ENCODE peak calls at places on chromosomes 16 and 17, in five cellular contexts. P is PC-3, D is tibial nerve, L is lower lobe of right lung, N is hepatocyte. H is an unnamed sample.

GRCh38 chr17:39737761-39738567 is at the start of gene GRB7:
- DNase-seq in P (peak; percentile 73), D (no peak), L (peak; percentile 84), N (peak; percentile 85), H (peak; percentile 71)

GRCh38 chr17:78252111-78252634 is 20.7 kb downstream of the TMEM235 start:
- DNase-seq in P (no peak), D (no peak), L (no peak), N (no peak), H (no peak)

GRCh38 chr17:44559288-44560249 is 2.3 kb downstream of the FZD2 start:
- DNase-seq in P (no peak), D (no peak), L (no peak), N (no peak), H (no peak)

GRCh38 chr16:81505011-81505660 is 60.5 kb downstream of the CMIP start:
- DNase-seq in P (no peak), D (no peak), L (no peak), N (no peak), H (peak; percentile 86)

GRCh38 chr17:55249861-55250260 is 14.9 kb upstream of the HLF start:
- DNase-seq in P (no peak), D (no peak), L (no peak), N (no peak), H (no peak)

GRCh38 chr17:37025847-37026533 is 77.2 kb downstream of the AATF start:
- DNase-seq in P (no peak), D (no peak), L (no peak), N (no peak), H (no peak)

GRCh38 chr17:75980188-75981018 is 1.4 kb downstream of the TEN1 start:
- DNase-seq in P (no peak), D (no peak), L (no peak), N (no peak), H (no peak)

GRCh38 chr17:43669971-43670644 is 8.4 kb upstream of the MEOX1 start:
- DNase-seq in P (peak; percentile 89), D (no peak), L (no peak), N (peak; percentile 61), H (peak; percentile 31)

GRCh38 chr17:29614345-29615047 is 8.2 kb downstream of the CORO6 start:
- DNase-seq in P (no peak), D (no peak), L (no peak), N (no peak), H (no peak)

GRCh38 chr16:46885960-46886763 is 2.0 kb downstream of the GPT2 start:
- DNase-seq in P (no peak), D (peak; percentile 17), L (no peak), N (peak; percentile 72), H (peak; percentile 66)

GRCh38 chr16:3509470-3509928 is 8.7 kb downstream of the CLUAP1 start:
- DNase-seq in P (peak; percentile 72), D (no peak), L (no peak), N (no peak), H (peak; percentile 91)

GRCh38 chr16:12160249-12160648 is 183.7 kb downstream of the SNX29 start:
- DNase-seq in P (no peak), D (no peak), L (no peak), N (no peak), H (no peak)

GRCh38 chr16:9256196-9256595 is 164.8 kb downstream of the HAPSTR1 start:
- DNase-seq in P (peak; percentile 39), D (no peak), L (peak; percentile 54), N (peak; percentile 46), H (no peak)

GRCh38 chr17:46889992-46890564 is 32.9 kb upstream of the GOSR2 start:
- DNase-seq in P (no peak), D (no peak), L (no peak), N (no peak), H (no peak)

GRCh38 chr16:1474471-1474795 is 395 bp downstream of the CLCN7 start:
- DNase-seq in P (no peak), D (no peak), L (peak; percentile 43), N (peak; percentile 43), H (no peak)

GRCh38 chr16:53991181-53992056 is 287.5 kb downstream of the FTO start:
- DNase-seq in P (no peak), D (no peak), L (peak; percentile 58), N (peak; percentile 45), H (no peak)

GRCh38 chr16:55943257-55943656 is 68.1 kb upstream of the CES5A start:
- DNase-seq in P (no peak), D (no peak), L (no peak), N (no peak), H (no peak)

GRCh38 chr16:8826278-8826879 is 28.7 kb downstream of the PMM2 start:
- DNase-seq in P (no peak), D (no peak), L (no peak), N (no peak), H (no peak)

GRCh38 chr16:65698943-65699342 is 577.1 kb upstream of the CDH11 start:
- DNase-seq in P (no peak), D (no peak), L (no peak), N (peak; percentile 17), H (no peak)

GRCh38 chr16:23110257-23110899 is 38.9 kb downstream of the USP31 start:
- DNase-seq in P (peak; percentile 10), D (no peak), L (no peak), N (no peak), H (peak; percentile 45)

GRCh38 chr16:53545433-53545832 is 42.4 kb upstream of the AKTIP start:
- DNase-seq in P (no peak), D (no peak), L (no peak), N (no peak), H (no peak)

GRCh38 chr16:11367483-11367906 is 22.2 kb downstream of the RMI2 start:
- DNase-seq in P (no peak), D (no peak), L (no peak), N (no peak), H (no peak)

GRCh38 chr16:70638814-70639792 is 7.3 kb upstream of the IL34 start:
- DNase-seq in P (no peak), D (no peak), L (no peak), N (peak; percentile 71), H (no peak)

GRCh38 chr16:79194291-79194690 is 406.2 kb downstream of the MAF start:
- DNase-seq in P (no peak), D (no peak), L (no peak), N (no peak), H (no peak)

GRCh38 chr17:51250314-51250840 is 9.5 kb downstream of the MBTD1 start:
- DNase-seq in P (no peak), D (no peak), L (no peak), N (no peak), H (no peak)

GRCh38 chr17:73803867-73804539 is 159.8 kb upstream of the SDK2 start:
- DNase-seq in P (no peak), D (no peak), L (no peak), N (no peak), H (no peak)

GRCh38 chr16:89063768-89064320 is 29.8 kb upstream of the ACSF3 start:
- DNase-seq in P (no peak), D (no peak), L (no peak), N (no peak), H (no peak)

GRCh38 chr17:80763293-80763867 is 218.7 kb downstream of the RPTOR start:
- DNase-seq in P (no peak), D (no peak), L (no peak), N (no peak), H (no peak)

GRCh38 chr17:15494821-15495220 is 27.4 kb upstream of the CDRT4 start:
- DNase-seq in P (no peak), D (no peak), L (no peak), N (no peak), H (no peak)

GRCh38 chr17:77451894-77452852 is 311.4 kb downstream of the SEC14L1 start:
- DNase-seq in P (no peak), D (peak; percentile 67), L (no peak), N (peak; percentile 90), H (peak; percentile 62)

GRCh38 chr16:55908641-55909040 is 33.5 kb upstream of the CES5A start:
- DNase-seq in P (no peak), D (no peak), L (no peak), N (no peak), H (no peak)

GRCh38 chr17:32696426-32696825 is 180.5 kb downstream of the MYO1D start:
- DNase-seq in P (peak; percentile 2), D (no peak), L (no peak), N (no peak), H (no peak)

GRCh38 chr17:32695864-32696263 is 181.1 kb downstream of the MYO1D start:
- DNase-seq in P (no peak), D (no peak), L (no peak), N (no peak), H (no peak)

GRCh38 chr17:32699247-32699646 is 177.7 kb downstream of the MYO1D start:
- DNase-seq in P (no peak), D (no peak), L (no peak), N (no peak), H (peak; percentile 54)

GRCh38 chr17:32697728-32698625 is 178.9 kb downstream of the MYO1D start:
- DNase-seq in P (peak; percentile 59), D (no peak), L (no peak), N (no peak), H (peak; percentile 67)

GRCh38 chr17:32701860-32702259 is 175.1 kb downstream of the MYO1D start:
- DNase-seq in P (no peak), D (no peak), L (no peak), N (peak; percentile 39), H (no peak)
- H3K27ac ChIP-seq in P (no peak overlapping the region), D (no peak overlapping the region), L (no peak overlapping the region), N (no peak overlapping the region), H (no peak overlapping the region)

GRCh38 chr16:84726079-84726669 is 26.4 kb downstream of the USP10 start:
- DNase-seq in P (peak; percentile 81), D (peak; percentile 98), L (peak; percentile 93), N (peak; percentile 95), H (peak; percentile 70)
- H3K4me3 ChIP-seq in P (peak overlapping the region; percentile 21), D (no peak overlapping the region), L (peak overlapping the region; percentile 21), N (no peak overlapping the region), H (peak overlapping the region; percentile 3)

GRCh38 chr17:45776896-45777295 is 7.2 kb upstream of the CRHR1 start:
- DNase-seq in P (no peak), D (no peak), L (no peak), N (no peak), H (no peak)

GRCh38 chr17:45780921-45781320 is 3.2 kb upstream of the CRHR1 start:
- DNase-seq in P (no peak), D (no peak), L (no peak), N (no peak), H (no peak)

GRCh38 chr17:45775576-45776011 is 8.5 kb upstream of the CRHR1 start:
- DNase-seq in P (peak; percentile 46), D (no peak), L (no peak), N (no peak), H (peak; percentile 9)

GRCh38 chr17:45775148-45775547 is 9.0 kb upstream of the CRHR1 start:
- DNase-seq in P (no peak), D (no peak), L (no peak), N (no peak), H (no peak)

DNA sequence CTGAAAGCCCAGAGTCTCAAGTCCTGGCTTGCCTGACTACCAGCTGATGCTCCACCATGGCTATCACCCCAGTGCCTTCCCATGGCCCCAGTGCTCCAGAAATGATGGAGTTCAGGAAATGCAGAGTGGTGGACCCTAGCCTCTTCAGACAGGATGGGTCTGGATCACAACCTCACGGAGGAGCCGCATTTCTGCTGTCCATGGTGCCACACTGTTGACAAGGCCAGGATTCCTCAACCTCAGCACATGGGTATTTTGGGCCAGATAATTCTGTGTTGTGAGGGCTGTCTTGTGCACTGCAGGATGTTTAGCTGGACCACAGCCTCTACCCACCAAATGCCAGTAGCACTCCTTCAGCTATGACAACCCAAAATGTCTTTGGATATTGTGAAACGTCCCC is 6.7 kb upstream of the CRHR1 start:
- DNase-seq in P (no peak), D (no peak), L (no peak), N (no peak), H (no peak)
- H3K27me3 ChIP-seq in P (peaks cover 51% of the 10 kb centered on the region), D (no peaks in the 10 kb centered on the region), L (peaks cover 23% of the 10 kb centered on the region), N (peaks cover 58% of the 10 kb centered on the region), H (peaks cover 2% of the 10 kb centered on the region)

GRCh38 chr17:7019406-7019805 is 3.4 kb upstream of the BCL6B start:
- DNase-seq in P (no peak), D (no peak), L (no peak), N (no peak), H (no peak)
- H3K27ac ChIP-seq in P (no peak overlapping the region), D (peak overlapping the region; percentile 98), L (peak overlapping the region; percentile 85), N (no peak overlapping the region), H (no peak overlapping the region)

H was measured in mammary epithelial cell.